ENCODE peak calls at places on chromosomes 4 and X, in eight cellular contexts. H, B, Z, G, J, I, E and D are unnamed samples.

GRCh38 chrX:34877451-34877850 is 65.1 kb upstream of the FAM47B start:
- DNase-seq in H (no peak), B (no peak), Z (no peak), G (no peak), J (no peak), I (no peak), E (no peak), D (no peak)

GRCh38 chr4:4948370-4948769 is 70.9 kb downstream of the CYTL1 start:
- DNase-seq in H (no peak), B (no peak), Z (no peak), G (no peak), J (no peak), I (no peak), E (no peak), D (no peak)

GRCh38 chr4:89898304-89898716 is 3.7 kb downstream of the MMRN1 start:
- DNase-seq in H (no peak), B (no peak), Z (no peak), G (no peak), J (no peak), I (no peak), E (no peak), D (no peak)

GRCh38 chr4:19402666-19403065 is 849.0 kb upstream of the SLIT2 start:
- DNase-seq in H (no peak), B (no peak), Z (no peak), G (no peak), J (no peak), I (no peak), E (no peak), D (no peak)

GRCh38 chrX:37349131-37350033 is at the start of gene PRRG1:
- DNase-seq in H (peak), B (no peak), Z (peak), G (peak), J (peak), I (no peak), E (peak), D (no peak)

GRCh38 chr4:107317596-107317995 is 281.5 kb upstream of the DKK2 start:
- DNase-seq in H (no peak), B (no peak), Z (no peak), G (no peak), J (no peak), I (no peak), E (no peak), D (no peak)

GRCh38 chr4:159296061-159296460 is 193.2 kb downstream of the RAPGEF2 start:
- DNase-seq in H (no peak), B (no peak), Z (no peak), G (no peak), J (no peak), I (no peak), E (no peak), D (no peak)

GRCh38 chrX:154827194-154827593 is 7.3 kb downstream of the SMIM9 start:
- DNase-seq in H (no peak), B (no peak), Z (no peak), G (no peak), J (no peak), I (no peak), E (no peak), D (no peak)

GRCh38 chrX:131316260-131316659 is 27.2 kb upstream of the IGSF1 start:
- DNase-seq in H (no peak), B (no peak), Z (no peak), G (no peak), J (no peak), I (no peak), E (peak), D (no peak)

GRCh38 chrX:40096395-40097091 is 1.2 kb downstream of the BCOR start:
- DNase-seq in H (no peak), B (no peak), Z (peak), G (peak), J (no peak), I (peak), E (no peak), D (peak)

GRCh38 chr4:112060212-112060611 is 85.0 kb upstream of the FAM241A start:
- DNase-seq in H (no peak), B (no peak), Z (no peak), G (no peak), J (no peak), I (no peak), E (no peak), D (no peak)

GRCh38 chr4:186840222-186840701 is 116.6 kb upstream of the FAT1 start:
- DNase-seq in H (peak), B (no peak), Z (peak), G (no peak), J (no peak), I (no peak), E (no peak), D (no peak)

GRCh38 chr4:107900067-107900466 is 31.3 kb upstream of the CYP2U1 start:
- DNase-seq in H (no peak), B (no peak), Z (no peak), G (no peak), J (no peak), I (no peak), E (no peak), D (no peak)

GRCh38 chr4:7236847-7237246 is 44.5 kb downstream of the SORCS2 start:
- DNase-seq in H (no peak), B (no peak), Z (no peak), G (peak), J (no peak), I (no peak), E (no peak), D (no peak)

GRCh38 chr4:8722556-8722955 is 130.0 kb downstream of the CPZ start:
- DNase-seq in H (no peak), B (no peak), Z (peak), G (no peak), J (no peak), I (no peak), E (no peak), D (no peak)

GRCh38 chrX:66024570-66024969 is 15.3 kb downstream of the VSIG4 start:
- DNase-seq in H (no peak), B (no peak), Z (no peak), G (no peak), J (no peak), I (no peak), E (no peak), D (no peak)

GRCh38 chrX:1485033-1485432 is 32.3 kb upstream of the ASMTL start:
- DNase-seq in H (no peak), B (no peak), Z (no peak), G (no peak), J (no peak), I (no peak), E (no peak), D (no peak)

GRCh38 chr4:165359501-165359900 is 19.3 kb upstream of the CPE start:
- DNase-seq in H (no peak), B (no peak), Z (no peak), G (no peak), J (no peak), I (no peak), E (no peak), D (no peak)

GRCh38 chrX:150200820-150201287 is 162.3 kb upstream of the MAMLD1 start:
- DNase-seq in H (peak), B (no peak), Z (peak), G (peak), J (peak), I (no peak), E (peak), D (no peak)

GRCh38 chrX:154040307-154040756 is 20.6 kb upstream of the IRAK1 start:
- DNase-seq in H (peak), B (no peak), Z (no peak), G (no peak), J (peak), I (no peak), E (no peak), D (no peak)

GRCh38 chr4:138639018-138639876 is 376.3 kb upstream of the NOCT start:
- DNase-seq in H (no peak), B (no peak), Z (no peak), G (no peak), J (peak), I (no peak), E (no peak), D (no peak)

GRCh38 chr4:8272472-8273428 is 3.2 kb downstream of the HTRA3 start:
- DNase-seq in H (no peak), B (no peak), Z (peak), G (peak), J (no peak), I (no peak), E (no peak), D (no peak)

GRCh38 chr4:138851626-138852443 is 163.7 kb upstream of the NOCT start:
- DNase-seq in H (no peak), B (no peak), Z (no peak), G (no peak), J (no peak), I (no peak), E (no peak), D (no peak)

GRCh38 chrX:40471965-40472648 is 108.7 kb upstream of the ATP6AP2 start:
- DNase-seq in H (peak), B (no peak), Z (no peak), G (no peak), J (peak), I (peak), E (peak), D (no peak)

GRCh38 chrX:133654801-133655200 is 239.5 kb upstream of the GPC4 start:
- DNase-seq in H (no peak), B (no peak), Z (no peak), G (no peak), J (no peak), I (no peak), E (no peak), D (no peak)

GRCh38 chr4:48538358-48538757 is 48.3 kb downstream of the ZAR1 start:
- DNase-seq in H (no peak), B (no peak), Z (no peak), G (no peak), J (no peak), I (no peak), E (no peak), D (no peak)

GRCh38 chrX:51743179-51743957 is at the start of gene GSPT2:
- DNase-seq in H (peak), B (peak), Z (peak), G (peak), J (peak), I (peak), E (peak), D (peak)

GRCh38 chr4:36508390-36508789 is 227.0 kb downstream of the DTHD1 start:
- DNase-seq in H (no peak), B (no peak), Z (no peak), G (no peak), J (no peak), I (no peak), E (no peak), D (no peak)

GRCh38 chr4:1815997-1816860 is 23.1 kb downstream of the FGFR3 start:
- DNase-seq in H (no peak), B (no peak), Z (no peak), G (no peak), J (no peak), I (no peak), E (no peak), D (no peak)
- TF ChIP-seq CTCF in H (no peak), B (no peak), Z (no peak), G (no peak), J (no peak), I (no peak), E (no peak), D (no peak)

GRCh38 chr4:27096142-27096824 is 235.6 kb downstream of the STIM2 start:
- DNase-seq in H (no peak), B (no peak), Z (no peak), G (no peak), J (no peak), I (no peak), E (no peak), D (no peak)
- TF ChIP-seq CTCF in H (no peak), B (no peak), Z (no peak), G (no peak), J (no peak), I (no peak), E (no peak), D (no peak)

DNA sequence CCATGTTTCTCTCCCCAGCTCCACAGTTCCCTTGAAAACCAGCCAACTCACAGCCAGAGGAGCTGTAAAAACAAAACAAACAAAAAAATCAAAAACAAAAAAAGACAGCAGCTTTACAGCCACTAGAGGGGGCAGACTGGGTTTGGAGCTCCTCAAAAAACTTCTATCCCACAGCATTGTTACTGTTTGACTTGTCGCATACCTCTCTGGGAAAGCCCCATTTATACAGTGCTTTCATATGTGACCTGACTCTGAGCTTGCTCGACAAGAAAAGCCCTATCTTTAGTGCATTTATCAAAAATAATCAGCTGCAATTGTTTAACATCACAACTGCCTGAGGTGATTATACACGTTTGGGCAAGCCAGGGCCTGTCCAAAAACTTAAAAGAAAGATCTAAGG is 21.6 kb downstream of the TSPAN6 start:
- DNase-seq in H (peak), B (no peak), Z (no peak), G (no peak), J (peak), I (no peak), E (no peak), D (no peak)
- TF ChIP-seq CTCF in H (peak), B (peak), Z (peak), G (peak), J (peak), I (no peak), E (peak), D (no peak)

GRCh38 chr4:85086721-85087120 is 120.2 kb upstream of the WDFY3 start:
- DNase-seq in H (no peak), B (no peak), Z (no peak), G (no peak), J (no peak), I (no peak), E (no peak), D (no peak)

GRCh38 chr4:85092943-85093342 is 126.5 kb upstream of the WDFY3 start:
- DNase-seq in H (no peak), B (no peak), Z (no peak), G (no peak), J (no peak), I (no peak), E (no peak), D (no peak)

GRCh38 chr4:85094735-85095134 is 128.2 kb upstream of the WDFY3 start:
- DNase-seq in H (no peak), B (no peak), Z (no peak), G (no peak), J (no peak), I (no peak), E (no peak), D (no peak)

GRCh38 chr4:85092536-85092935 is 126.0 kb upstream of the WDFY3 start:
- DNase-seq in H (no peak), B (no peak), Z (no peak), G (no peak), J (no peak), I (no peak), E (no peak), D (no peak)
- TF ChIP-seq CTCF in H (no peak), B (no peak), Z (no peak), G (no peak), J (no peak), I (no peak), E (no peak), D (no peak)

GRCh38 chr4:3252831-3253641 is 4.1 kb downstream of the MSANTD1 start:
- DNase-seq in H (no peak), B (no peak), Z (peak), G (peak), J (no peak), I (no peak), E (no peak), D (no peak)
- TF ChIP-seq CTCF in H (no peak), B (no peak), Z (no peak), G (no peak), J (no peak), I (no peak), E (no peak), D (no peak)